ENCODE peak calls at places on chromosomes 13 and 19, in six cellular contexts. One of them, this sample, is unnamed.

GRCh38 chr13:30114586-30115256 is 192.6 kb downstream of the KATNAL1 start:
- DNase-seq in HuH-7.5: peak
- DNase-seq in stimulated activated CD4-positive, alpha-beta T cell treated with anti-CD3 and anti-CD28 coated beads, Interleukin-4, amount 100 ng/mL, for 1 hour: peak
- DNase-seq in bronchial epithelial cell: peak
- DNase-seq in MCF 10A: peak
- DNase-seq in Calu3: peak
- DNase-seq in this sample: peak

GRCh38 chr19:16042533-16043085 is 33.7 kb upstream of the TPM4 start:
- DNase-seq in HuH-7.5: no peak
- DNase-seq in stimulated activated CD4-positive, alpha-beta T cell treated with anti-CD3 and anti-CD28 coated beads, Interleukin-4, amount 100 ng/mL, for 1 hour: no peak
- DNase-seq in bronchial epithelial cell: no peak
- DNase-seq in MCF 10A: no peak
- DNase-seq in Calu3: no peak
- DNase-seq in this sample: peak

GRCh38 chr13:93727301-93728141 is 500.9 kb downstream of the GPC6 start:
- DNase-seq in HuH-7.5: no peak
- DNase-seq in stimulated activated CD4-positive, alpha-beta T cell treated with anti-CD3 and anti-CD28 coated beads, Interleukin-4, amount 100 ng/mL, for 1 hour: no peak
- DNase-seq in bronchial epithelial cell: no peak
- DNase-seq in MCF 10A: peak
- DNase-seq in Calu3: no peak
- DNase-seq in this sample: no peak

GRCh38 chr13:26985285-26985878 is 186.2 kb downstream of the USP12 start:
- DNase-seq in HuH-7.5: peak
- DNase-seq in stimulated activated CD4-positive, alpha-beta T cell treated with anti-CD3 and anti-CD28 coated beads, Interleukin-4, amount 100 ng/mL, for 1 hour: peak
- DNase-seq in bronchial epithelial cell: peak
- DNase-seq in MCF 10A: peak
- DNase-seq in Calu3: peak
- DNase-seq in this sample: peak

GRCh38 chr13:20843177-20843576 is 59.4 kb downstream of the XPO4 start:
- DNase-seq in HuH-7.5: no peak
- DNase-seq in stimulated activated CD4-positive, alpha-beta T cell treated with anti-CD3 and anti-CD28 coated beads, Interleukin-4, amount 100 ng/mL, for 1 hour: no peak
- DNase-seq in bronchial epithelial cell: no peak
- DNase-seq in MCF 10A: no peak
- DNase-seq in Calu3: no peak
- DNase-seq in this sample: no peak

GRCh38 chr19:49395581-49396407 is 7.7 kb downstream of the KASH5 start:
- DNase-seq in HuH-7.5: no peak
- DNase-seq in stimulated activated CD4-positive, alpha-beta T cell treated with anti-CD3 and anti-CD28 coated beads, Interleukin-4, amount 100 ng/mL, for 1 hour: no peak
- DNase-seq in bronchial epithelial cell: peak
- DNase-seq in MCF 10A: peak
- DNase-seq in Calu3: no peak
- DNase-seq in this sample: no peak

GRCh38 chr19:38665950-38666661 is 18.7 kb downstream of the ACTN4 start:
- DNase-seq in HuH-7.5: no peak
- DNase-seq in stimulated activated CD4-positive, alpha-beta T cell treated with anti-CD3 and anti-CD28 coated beads, Interleukin-4, amount 100 ng/mL, for 1 hour: no peak
- DNase-seq in bronchial epithelial cell: no peak
- DNase-seq in MCF 10A: peak
- DNase-seq in Calu3: peak
- DNase-seq in this sample: no peak

GRCh38 chr13:51955281-51955771 is 55.9 kb downstream of the ATP7B start:
- DNase-seq in HuH-7.5: no peak
- DNase-seq in stimulated activated CD4-positive, alpha-beta T cell treated with anti-CD3 and anti-CD28 coated beads, Interleukin-4, amount 100 ng/mL, for 1 hour: no peak
- DNase-seq in bronchial epithelial cell: peak
- DNase-seq in MCF 10A: peak
- DNase-seq in Calu3: no peak
- DNase-seq in this sample: no peak

GRCh38 chr13:83940742-83941141 is 58.5 kb upstream of the SLITRK1 start:
- DNase-seq in HuH-7.5: no peak
- DNase-seq in stimulated activated CD4-positive, alpha-beta T cell treated with anti-CD3 and anti-CD28 coated beads, Interleukin-4, amount 100 ng/mL, for 1 hour: no peak
- DNase-seq in bronchial epithelial cell: peak
- DNase-seq in MCF 10A: peak
- DNase-seq in Calu3: no peak
- DNase-seq in this sample: peak

GRCh38 chr19:38670921-38671398 is 23.5 kb downstream of the ACTN4 start:
- DNase-seq in HuH-7.5: peak
- DNase-seq in stimulated activated CD4-positive, alpha-beta T cell treated with anti-CD3 and anti-CD28 coated beads, Interleukin-4, amount 100 ng/mL, for 1 hour: no peak
- DNase-seq in bronchial epithelial cell: no peak
- DNase-seq in MCF 10A: no peak
- DNase-seq in Calu3: no peak
- DNase-seq in this sample: no peak

GRCh38 chr13:46687810-46688209 is 109.2 kb downstream of the ESD start:
- DNase-seq in HuH-7.5: no peak
- DNase-seq in stimulated activated CD4-positive, alpha-beta T cell treated with anti-CD3 and anti-CD28 coated beads, Interleukin-4, amount 100 ng/mL, for 1 hour: no peak
- DNase-seq in bronchial epithelial cell: peak
- DNase-seq in MCF 10A: peak
- DNase-seq in Calu3: peak
- DNase-seq in this sample: peak

GRCh38 chr13:112959206-112959605 is 9.8 kb upstream of the MCF2L start:
- DNase-seq in HuH-7.5: no peak
- DNase-seq in stimulated activated CD4-positive, alpha-beta T cell treated with anti-CD3 and anti-CD28 coated beads, Interleukin-4, amount 100 ng/mL, for 1 hour: no peak
- DNase-seq in bronchial epithelial cell: no peak
- DNase-seq in MCF 10A: no peak
- DNase-seq in Calu3: no peak
- DNase-seq in this sample: no peak

GRCh38 chr19:33402421-33403220 is 29.1 kb downstream of the CEBPG start:
- DNase-seq in HuH-7.5: no peak
- DNase-seq in stimulated activated CD4-positive, alpha-beta T cell treated with anti-CD3 and anti-CD28 coated beads, Interleukin-4, amount 100 ng/mL, for 1 hour: no peak
- DNase-seq in bronchial epithelial cell: no peak
- DNase-seq in MCF 10A: peak
- DNase-seq in Calu3: no peak
- DNase-seq in this sample: no peak

GRCh38 chr13:94956407-94957110 is 244.2 kb upstream of the SOX21 start:
- DNase-seq in HuH-7.5: no peak
- DNase-seq in stimulated activated CD4-positive, alpha-beta T cell treated with anti-CD3 and anti-CD28 coated beads, Interleukin-4, amount 100 ng/mL, for 1 hour: no peak
- DNase-seq in bronchial epithelial cell: no peak
- DNase-seq in MCF 10A: no peak
- DNase-seq in Calu3: no peak
- DNase-seq in this sample: no peak

GRCh38 chr13:106133025-106133424 is 402.4 kb downstream of the EFNB2 start:
- DNase-seq in HuH-7.5: no peak
- DNase-seq in stimulated activated CD4-positive, alpha-beta T cell treated with anti-CD3 and anti-CD28 coated beads, Interleukin-4, amount 100 ng/mL, for 1 hour: no peak
- DNase-seq in bronchial epithelial cell: peak
- DNase-seq in MCF 10A: peak
- DNase-seq in Calu3: no peak
- DNase-seq in this sample: no peak

GRCh38 chr19:3413796-3414327 is 47.5 kb downstream of the NFIC start:
- DNase-seq in HuH-7.5: peak
- DNase-seq in stimulated activated CD4-positive, alpha-beta T cell treated with anti-CD3 and anti-CD28 coated beads, Interleukin-4, amount 100 ng/mL, for 1 hour: no peak
- DNase-seq in bronchial epithelial cell: no peak
- DNase-seq in MCF 10A: no peak
- DNase-seq in Calu3: no peak
- DNase-seq in this sample: no peak

GRCh38 chr19:14476663-14477401 is 1.7 kb upstream of the PTGER1 start:
- DNase-seq in HuH-7.5: peak
- DNase-seq in stimulated activated CD4-positive, alpha-beta T cell treated with anti-CD3 and anti-CD28 coated beads, Interleukin-4, amount 100 ng/mL, for 1 hour: no peak
- DNase-seq in bronchial epithelial cell: peak
- DNase-seq in MCF 10A: peak
- DNase-seq in Calu3: no peak
- DNase-seq in this sample: no peak